ENCODE peak calls at places on chromosome 14, in six cellular contexts. J is astrocyte, Q is A549, T is adrenal gland, V is sigmoid colon, O is stomach. R is an unnamed sample.

GRCh38 chr14:90483551-90483950 is 86.7 kb downstream of the CALM1 start:
- DNase-seq in T (no peak), V (no peak), Q (no peak), J (no peak), O (peak), R (peak)

GRCh38 chr14:24367506-24368214 is at the start of gene NFATC4:
- DNase-seq in Q (no peak), T (peak), O (peak), V (peak), J (peak), R (no peak)

GRCh38 chr14:54579606-54580005 is 12.7 kb downstream of the SAMD4A start:
- DNase-seq in V (no peak), T (no peak), J (peak), O (no peak), Q (peak), R (no peak)

GRCh38 chr14:103313704-103314103 is 20.3 kb upstream of the EIF5 start:
- DNase-seq in Q (no peak), T (peak), J (no peak), O (no peak), V (no peak), R (no peak)

GRCh38 chr14:37697489-37698121 is 102.2 kb downstream of the TTC6 start:
- DNase-seq in Q (no peak), T (no peak), J (peak), V (no peak), O (no peak), R (peak)

GRCh38 chr14:36901846-36902245 is 240.2 kb downstream of the PAX9 start:
- DNase-seq in T (no peak), O (no peak), Q (no peak), V (no peak), J (peak), R (peak)

GRCh38 chr14:99181804-99182520 is 90.0 kb downstream of the BCL11B start:
- DNase-seq in V (peak), O (no peak), T (no peak), Q (no peak), J (no peak), R (no peak)

GRCh38 chr14:93893550-93894329 is 33.4 kb upstream of the FAM181A start:
- DNase-seq in O (no peak), T (no peak), V (no peak), J (no peak), Q (no peak), R (no peak)

GRCh38 chr14:59890676-59891075 is 20.1 kb upstream of the RTN1 start:
- DNase-seq in Q (no peak), V (no peak), T (no peak), J (no peak), O (no peak), R (no peak)

GRCh38 chr14:21749306-21749868 is 75.8 kb upstream of the OR4E1 start:
- DNase-seq in V (no peak), O (no peak), Q (no peak), T (no peak), J (no peak), R (no peak)

DNA sequence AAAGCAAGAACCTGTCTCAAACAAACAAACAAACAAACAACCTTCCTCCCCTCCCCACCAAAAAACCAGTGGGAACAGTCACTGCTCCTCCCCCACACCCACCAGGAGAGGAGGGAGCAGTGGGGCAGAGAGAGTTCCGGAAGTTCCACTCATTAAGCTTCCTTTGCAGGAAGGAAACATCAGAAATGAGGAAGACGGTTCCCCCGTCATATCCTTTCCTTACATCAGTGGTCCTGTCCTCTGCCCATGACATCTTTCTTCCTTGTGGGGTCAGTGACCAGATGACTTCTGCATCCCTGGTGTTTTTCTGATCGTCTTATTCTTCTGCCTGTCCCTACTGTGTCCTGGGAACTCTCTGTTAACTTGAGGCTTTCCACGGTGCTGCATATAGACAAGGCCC is 40.8 kb upstream of the SPTLC2 start:
- DNase-seq in Q (no peak), V (no peak), T (no peak), J (no peak), O (no peak), R (no peak)
- H3K27ac ChIP-seq in Q (no peak), V (no peak), T (no peak), J (no peak), O (no peak), R (no peak)

GRCh38 chr14:74572829-74573360 is 39.1 kb downstream of the LTBP2 start:
- DNase-seq in Q (no peak), J (peak), O (no peak), T (no peak), V (no peak), R (no peak)

GRCh38 chr14:74574092-74574438 is 38.0 kb downstream of the LTBP2 start:
- DNase-seq in Q (no peak), T (no peak), V (no peak), O (no peak), J (peak), R (no peak)

GRCh38 chr14:74571901-74572828 is 39.9 kb downstream of the LTBP2 start:
- DNase-seq in T (peak), J (peak), Q (peak), O (no peak), V (no peak), R (peak)

GRCh38 chr14:74574706-74575105 is 37.3 kb downstream of the LTBP2 start:
- DNase-seq in T (no peak), V (peak), Q (no peak), O (no peak), J (no peak), R (no peak)

DNA sequence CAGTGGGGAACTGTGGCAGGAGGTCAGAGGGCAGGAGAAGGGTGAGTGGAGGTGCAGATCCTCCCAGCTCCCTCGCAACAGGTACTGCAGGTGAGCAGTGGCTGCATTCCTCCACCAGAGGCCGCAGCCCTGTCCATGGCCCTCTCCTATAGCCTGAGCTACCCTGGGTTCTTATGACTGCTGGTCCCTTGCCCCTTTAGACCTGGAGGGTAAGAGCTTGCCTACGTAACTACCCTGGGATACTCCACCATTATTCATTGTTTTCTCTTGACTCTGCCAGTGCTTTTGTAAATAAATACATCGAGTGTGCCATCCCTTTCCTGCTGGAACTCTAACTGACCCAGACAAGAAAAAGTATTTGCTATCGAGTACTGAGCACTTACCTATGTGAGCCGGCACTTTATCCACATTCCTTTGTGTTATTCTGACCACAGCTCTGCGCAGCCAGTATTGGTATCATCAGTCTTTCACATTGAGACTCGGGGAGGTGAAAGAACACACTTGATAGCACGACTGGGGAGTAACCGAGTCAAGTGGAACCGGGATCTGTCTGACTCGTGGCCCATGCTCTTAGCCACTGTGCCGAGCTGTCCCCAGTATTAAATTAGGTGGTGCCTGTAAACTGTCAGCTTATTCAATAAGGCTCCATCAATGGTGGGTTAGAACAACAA is 38.5 kb downstream of the LTBP2 start:
- DNase-seq in O (no peak), J (peak), V (no peak), T (no peak), Q (no peak), R (peak)
- TF ChIP-seq CTCF in O (no peak), J (no peak), V (no peak), T (no peak), Q (no peak), R (no peak)

GRCh38 chr14:105208738-105209075 is 27.6 kb upstream of the NUDT14 start:
- DNase-seq in Q (no peak), V (no peak), O (no peak), T (no peak), J (no peak), R (no peak)
- H3K27ac ChIP-seq in Q (no peak), V (no peak), O (no peak), T (no peak), J (no peak), R (no peak)

DNA sequence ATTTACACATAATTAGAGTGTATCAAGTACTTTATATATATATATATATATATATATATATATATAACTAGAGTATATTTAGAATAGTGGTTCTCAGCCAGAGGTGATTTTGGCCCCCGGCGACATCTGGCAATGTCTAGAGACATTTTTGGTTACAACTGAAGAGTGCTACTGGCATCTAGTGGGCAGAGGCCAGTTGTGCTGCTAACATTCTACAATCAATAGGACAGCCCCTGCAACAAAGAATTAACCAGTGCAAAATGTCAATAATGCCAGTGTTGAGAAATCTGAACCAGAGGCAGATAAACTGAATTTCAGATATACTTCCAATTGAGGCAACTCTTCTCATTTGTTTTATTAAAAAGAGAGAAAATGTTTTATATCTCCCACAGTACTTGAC is 8.9 kb downstream of the GTF2A1 start:
- DNase-seq in Q (no peak), J (no peak), O (no peak), V (no peak), T (peak), R (no peak)
- TF ChIP-seq CTCF in Q (peak), J (peak), O (peak), V (peak), T (peak), R (no peak)

DNA sequence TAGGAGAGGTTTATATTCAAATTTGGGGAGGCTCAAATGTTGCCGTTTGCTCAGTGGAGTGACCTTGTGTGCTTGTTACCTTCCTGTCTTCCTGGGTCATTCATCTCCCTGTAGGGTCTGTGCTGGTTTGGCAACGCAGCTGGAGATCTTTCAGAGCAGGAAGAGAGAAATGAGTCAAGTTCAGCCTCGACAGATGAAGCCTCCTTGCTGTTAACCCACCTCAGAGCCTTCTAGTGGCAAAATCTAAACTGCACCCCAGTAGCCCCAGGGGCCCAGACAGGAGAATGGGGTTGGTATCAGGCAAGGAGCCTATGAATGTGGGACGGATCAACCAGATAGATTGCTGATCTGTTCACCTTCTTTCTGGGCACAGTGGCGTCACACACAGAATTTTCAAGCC is 999.3 kb downstream of the VRK1 start:
- DNase-seq in T (no peak), V (no peak), O (no peak), J (no peak), Q (no peak), R (no peak)
- H3K27ac ChIP-seq in T (no peak), V (no peak), O (no peak), J (no peak), Q (no peak), R (no peak)

GRCh38 chr14:34098985-34099349 is 148.1 kb upstream of the EGLN3 start:
- DNase-seq in O (no peak), J (no peak), V (no peak), Q (no peak), T (no peak), R (no peak)

GRCh38 chr14:34099630-34100029 is 148.8 kb upstream of the EGLN3 start:
- DNase-seq in J (no peak), O (no peak), T (no peak), V (no peak), Q (no peak), R (no peak)

GRCh38 chr14:34093878-34094277 is 143.0 kb upstream of the EGLN3 start:
- DNase-seq in O (no peak), J (no peak), Q (no peak), V (no peak), T (no peak), R (no peak)

GRCh38 chr14:34094384-34094783 is 143.5 kb upstream of the EGLN3 start:
- DNase-seq in Q (no peak), J (no peak), T (no peak), V (no peak), O (no peak), R (no peak)

GRCh38 chr14:34098045-34098984 is 147.4 kb upstream of the EGLN3 start:
- DNase-seq in O (peak), T (peak), V (no peak), J (peak), Q (peak), R (peak)
- TF ChIP-seq CTCF in O (peak), T (peak), V (peak), J (peak), Q (peak), R (peak)

GRCh38 chr14:96086032-96086431 is 46.9 kb downstream of the C14orf132 start:
- DNase-seq in Q (peak), J (peak), O (no peak), V (peak), T (no peak), R (peak)
- H3K27ac ChIP-seq in Q (no peak), J (peak), O (no peak), V (no peak), T (no peak), R (peak)

GRCh38 chr14:105627701-105628100 is 101.3 kb downstream of the TMEM121 start:
- DNase-seq in V (no peak), O (no peak), T (no peak), Q (no peak), J (no peak), R (no peak)

GRCh38 chr14:105636935-105637334 is 110.6 kb downstream of the TMEM121 start:
- DNase-seq in O (no peak), Q (no peak), J (no peak), T (no peak), V (no peak), R (no peak)

GRCh38 chr14:105629886-105630215 is 103.5 kb downstream of the TMEM121 start:
- DNase-seq in O (no peak), Q (no peak), T (no peak), V (no peak), J (no peak), R (no peak)

GRCh38 chr14:105635560-105635959 is 109.2 kb downstream of the TMEM121 start:
- DNase-seq in V (no peak), T (no peak), Q (no peak), O (no peak), J (no peak), R (no peak)

GRCh38 chr14:105632010-105632409 is 105.6 kb downstream of the TMEM121 start:
- DNase-seq in V (no peak), Q (no peak), T (no peak), O (no peak), J (no peak), R (no peak)
- TF ChIP-seq CTCF in V (no peak), Q (no peak), T (no peak), O (no peak), J (no peak), R (no peak)

GRCh38 chr14:50336428-50336827 is 24.3 kb downstream of the DMAC2L start:
- DNase-seq in V (no peak), O (no peak), Q (no peak), J (no peak), T (no peak), R (no peak)
- H3K27ac ChIP-seq in V (peak), O (no peak), Q (no peak), J (no peak), T (no peak), R (no peak)